ENCODE peak calls at places on chromosomes 1 and 21, in six cellular contexts. H is stimulated activated naive CD8-positive, alpha-beta T cell treated with anti-CD3 and anti-CD28 coated beads, Interleukin-15, amount 100 ng/mL, for 72 hours; P is left ventricle myocardium superior; T is T-helper 2 cell; M is HFFc6; U is IMR-90. E is an unnamed sample.

GRCh38 chr1:229380514-229381160 is 37.8 kb upstream of the CCSAP start:
- DNase-seq in H (no peak), P (no peak), T (no peak), M (no peak), U (no peak), E (no peak)

GRCh38 chr1:232950919-232951579 is 638 bp downstream of the NTPCR start:
- DNase-seq in H (peak), P (no peak), T (peak), M (no peak), U (peak), E (no peak)

GRCh38 chr21:25934771-25935224 is 200.0 kb downstream of the GABPA start:
- DNase-seq in H (no peak), P (peak), T (peak), M (peak), U (peak), E (no peak)

GRCh38 chr1:39283858-39284257 is 79.4 kb downstream of the MACF1 start:
- DNase-seq in H (no peak), P (no peak), T (no peak), M (no peak), U (no peak), E (no peak)

GRCh38 chr21:26199471-26199870 is 28.9 kb upstream of the APP start:
- DNase-seq in H (no peak), P (no peak), T (no peak), M (peak), U (peak), E (no peak)

GRCh38 chr21:42299324-42300044 is 15.7 kb downstream of the TFF3 start:
- DNase-seq in H (no peak), P (peak), T (peak), M (no peak), U (no peak), E (no peak)

GRCh38 chr21:44455524-44456206 is 355 bp downstream of the LRRC3 start:
- DNase-seq in H (no peak), P (peak), T (peak), M (no peak), U (no peak), E (no peak)

GRCh38 chr1:207910678-207911354 is at the start of gene CD34:
- DNase-seq in H (no peak), P (peak), T (peak), M (no peak), U (no peak), E (no peak)

GRCh38 chr1:52906135-52906603 is 15.4 kb downstream of the ECHDC2 start:
- DNase-seq in H (no peak), P (no peak), T (no peak), M (no peak), U (no peak), E (no peak)

GRCh38 chr1:212814989-212815388 is 23.3 kb downstream of the TATDN3 start:
- DNase-seq in H (no peak), P (no peak), T (peak), M (no peak), U (no peak), E (no peak)

GRCh38 chr1:1672181-1672965 is 13.6 kb upstream of the CDK11B start:
- DNase-seq in H (no peak), P (no peak), T (no peak), M (no peak), U (no peak), E (no peak)

GRCh38 chr1:201756411-201756810 is 72.5 kb upstream of the IPO9 start:
- DNase-seq in H (no peak), P (no peak), T (no peak), M (peak), U (peak), E (no peak)

GRCh38 chr1:26028490-26028980 is 7.0 kb downstream of the EXTL1 start:
- DNase-seq in H (no peak), P (no peak), T (no peak), M (no peak), U (no peak), E (no peak)

GRCh38 chr1:210586785-210587184 is 258.1 kb downstream of the HHAT start:
- DNase-seq in H (no peak), P (no peak), T (no peak), M (no peak), U (no peak), E (no peak)

GRCh38 chr1:204885288-204885711 is 14.6 kb downstream of the NFASC start:
- DNase-seq in H (no peak), P (peak), T (no peak), M (no peak), U (no peak), E (no peak)

GRCh38 chr1:66302810-66303209 is 231.1 kb upstream of the SGIP1 start:
- DNase-seq in H (no peak), P (no peak), T (peak), M (peak), U (peak), E (no peak)

GRCh38 chr21:37525810-37526209 is 159.2 kb downstream of the DYRK1A start:
- DNase-seq in H (no peak), P (no peak), T (no peak), M (no peak), U (peak), E (no peak)

GRCh38 chr1:154272217-154272998 is at the start of gene HAX1:
- DNase-seq in H (peak), P (peak), T (peak), M (peak), U (peak), E (peak)

GRCh38 chr1:47871799-47872353 is 125.3 kb downstream of the TRABD2B start:
- DNase-seq in H (no peak), P (no peak), T (no peak), M (no peak), U (no peak), E (no peak)

GRCh38 chr1:229479660-229480399 is 28.3 kb downstream of the NUP133 start:
- DNase-seq in H (no peak), P (no peak), T (no peak), M (no peak), U (no peak), E (no peak)

GRCh38 chr1:224894915-224895314 is 34.6 kb upstream of the DNAH14 start:
- DNase-seq in H (no peak), P (no peak), T (no peak), M (peak), U (peak), E (no peak)

GRCh38 chr1:162389021-162389818 is 7.7 kb downstream of the C1orf226 start:
- DNase-seq in H (no peak), P (no peak), T (peak), M (peak), U (peak), E (no peak)